ENCODE peak calls at places on chromosomes 2 and 18, in seven cellular contexts. Z is body of pancreas, Q is T-helper 22 cell, A is T-helper 1 cell, P is MCF 10A, N is GM19239, B is AG10803. V is an unnamed sample.

GRCh38 chr2:200791905-200792304 is 19.8 kb upstream of the BZW1 start:
- DNase-seq in Z (no peak), Q (no peak), A (no peak), P (no peak), N (no peak), B (no peak), V (no peak)

GRCh38 chr2:96163768-96164429 is 18.7 kb upstream of the DUSP2 start:
- DNase-seq in Z (no peak), Q (peak; percentile 29), A (no peak), P (no peak), N (no peak), B (no peak), V (peak; percentile 41)

GRCh38 chr2:54084600-54084999 is 30.8 kb upstream of the ACYP2 start:
- DNase-seq in Z (peak; percentile 35), Q (no peak), A (no peak), P (peak; percentile 40), N (no peak), B (peak; percentile 16), V (no peak)

GRCh38 chr2:241209271-241209670 is 20.8 kb downstream of the ANO7 start:
- DNase-seq in Z (no peak), Q (no peak), A (no peak), P (no peak), N (no peak), B (no peak), V (no peak)

GRCh38 chr2:208392300-208392699 is 14.3 kb upstream of the PTH2R start:
- DNase-seq in Z (no peak), Q (no peak), A (no peak), P (peak; percentile 17), N (no peak), B (no peak), V (no peak)

GRCh38 chr2:202815548-202816420 is 55.8 kb downstream of the ICA1L start:
- DNase-seq in Z (no peak), Q (no peak), A (no peak), P (no peak), N (no peak), B (peak; percentile 40), V (no peak)

GRCh38 chr2:42493885-42494433 is at the start of gene KCNG3:
- DNase-seq in Z (peak; percentile 68), Q (peak; percentile 35), A (peak; percentile 43), P (no peak), N (peak; percentile 78), B (peak; percentile 7), V (peak; percentile 36)

GRCh38 chr2:229083606-229084349 is 187.3 kb downstream of the PID1 start:
- DNase-seq in Z (no peak), Q (no peak), A (no peak), P (no peak), N (no peak), B (peak; percentile 8), V (no peak)

GRCh38 chr18:55488473-55488872 is 99.5 kb downstream of the TCF4 start:
- DNase-seq in Z (no peak), Q (no peak), A (no peak), P (no peak), N (no peak), B (no peak), V (no peak)

GRCh38 chr2:46945671-46946070 is 30.1 kb upstream of the MCFD2 start:
- DNase-seq in Z (no peak), Q (no peak), A (no peak), P (no peak), N (no peak), B (no peak), V (no peak)

GRCh38 chr2:144412727-144413126 is 107.2 kb downstream of the ZEB2 start:
- DNase-seq in Z (no peak), Q (no peak), A (no peak), P (peak; percentile 22), N (no peak), B (no peak), V (no peak)

GRCh38 chr2:221943078-221943810 is 355.6 kb downstream of the PAX3 start:
- DNase-seq in Z (peak; percentile 38), Q (no peak), A (no peak), P (peak; percentile 79), N (no peak), B (peak; percentile 43), V (no peak)

GRCh38 chr2:8517850-8518480 is 163.9 kb upstream of the ID2 start:
- DNase-seq in Z (no peak), Q (no peak), A (no peak), P (peak; percentile 34), N (no peak), B (no peak), V (no peak)

GRCh38 chr18:3816601-3817363 is 366.8 kb downstream of the TGIF1 start:
- DNase-seq in Z (no peak), Q (no peak), A (no peak), P (peak; percentile 79), N (no peak), B (peak; percentile 97), V (no peak)

GRCh38 chr2:128368437-128369125 is 49.9 kb upstream of the HS6ST1 start:
- DNase-seq in Z (peak; percentile 6), Q (no peak), A (no peak), P (no peak), N (no peak), B (no peak), V (no peak)

GRCh38 chr18:10201655-10202054 is 252.8 kb upstream of the APCDD1 start:
- DNase-seq in Z (no peak), Q (no peak), A (no peak), P (no peak), N (no peak), B (no peak), V (no peak)

GRCh38 chr2:216775043-216775453 is 79.7 kb upstream of the IGFBP5 start:
- DNase-seq in Z (peak; percentile 40), Q (no peak), A (no peak), P (peak; percentile 95), N (no peak), B (peak; percentile 97), V (no peak)

GRCh38 chr2:200435379-200435778 is 74.5 kb downstream of the KCTD18 start:
- DNase-seq in Z (no peak), Q (no peak), A (no peak), P (no peak), N (no peak), B (peak; percentile 43), V (no peak)

GRCh38 chr2:236642584-236643291 is 73.1 kb downstream of the ACKR3 start:
- DNase-seq in Z (peak; percentile 57), Q (no peak), A (no peak), P (peak; percentile 85), N (no peak), B (peak; percentile 100), V (no peak)

GRCh38 chr2:239533917-239534316 is 133.1 kb upstream of the HDAC4 start:
- DNase-seq in Z (no peak), Q (no peak), A (no peak), P (no peak), N (no peak), B (peak; percentile 22), V (no peak)